ENCODE peak calls at places on chromosomes 2 and 18, in eight cellular contexts. U is T-cell, J is A549, Q is GM04503, V is progenitor cell of endocrine pancreas, H is NCI-H2171 treated with DMSO at 0.1 percent for 48 hours, T is left cardiac atrium, L is body of pancreas. N is an unnamed sample.

GRCh38 chr2:172465417-172466334 is 38.3 kb downstream of the ITGA6 start:
- DNase-seq in T (peak), H (peak), U (peak), V (peak), L (peak), J (peak), Q (peak), N (peak)

GRCh38 chr18:44744206-44745180 is 63.8 kb downstream of the SETBP1 start:
- DNase-seq in J (no peak), V (peak), U (no peak), L (peak), Q (no peak), H (peak), T (no peak), N (peak)

GRCh38 chr18:48412339-48412929 is 3.3 kb upstream of the ZBTB7C start:
- DNase-seq in H (peak), T (no peak), V (no peak), Q (no peak), L (peak), J (peak), U (no peak), N (no peak)

GRCh38 chr2:231203087-231203486 is 4.7 kb downstream of the ARMC9 start:
- DNase-seq in J (no peak), U (no peak), H (no peak), V (no peak), Q (no peak), L (no peak), T (no peak), N (no peak)

GRCh38 chr2:150485114-150485870 is 2.2 kb downstream of the RND3 start:
- DNase-seq in T (peak), V (peak), Q (no peak), J (peak), U (no peak), L (peak), H (peak), N (peak)

GRCh38 chr2:3254438-3254941 is 123.1 kb downstream of the EIPR1 start:
- DNase-seq in U (no peak), T (no peak), H (peak), L (no peak), J (no peak), V (no peak), Q (no peak), N (no peak)

GRCh38 chr2:29942711-29943110 is 21.3 kb upstream of the ALK start:
- DNase-seq in J (no peak), Q (no peak), U (no peak), V (no peak), H (no peak), T (no peak), L (no peak), N (no peak)

GRCh38 chr2:61620244-61621159 is 82.3 kb upstream of the XPO1 start:
- DNase-seq in U (no peak), J (peak), T (no peak), H (no peak), Q (peak), V (no peak), L (no peak), N (no peak)

GRCh38 chr2:205358351-205358815 is 323.9 kb upstream of the NRP2 start:
- DNase-seq in T (no peak), H (no peak), U (no peak), V (no peak), Q (peak), J (no peak), L (no peak), N (no peak)